ENCODE peak calls at places on chromosomes 6 and 20, in six cellular contexts. A, F, W, B, E and H are unnamed samples.

GRCh38 chr6:27553123-27553904 is 80.4 kb upstream of the ZNF184 start:
- DNase-seq in E (no peak), F (no peak), B (peak), A (no peak), W (peak), H (peak)

GRCh38 chr6:145544031-145544430 is 191.3 kb downstream of the EPM2A start:
- DNase-seq in A (no peak), F (peak), W (peak), E (no peak), B (peak), H (no peak)

GRCh38 chr6:16174368-16175078 is 45.6 kb downstream of the MYLIP start:
- DNase-seq in B (no peak), F (peak), A (no peak), E (no peak), W (no peak), H (no peak)

GRCh38 chr6:35142578-35142977 is 1.4 kb upstream of the TCP11 start:
- DNase-seq in A (no peak), W (peak), E (no peak), F (peak), B (no peak), H (no peak)

GRCh38 chr6:25320459-25320858 is 41.3 kb downstream of the CARMIL1 start:
- DNase-seq in W (no peak), E (peak), F (peak), A (no peak), B (no peak), H (no peak)

GRCh38 chr6:143607959-143608358 is 69.8 kb upstream of the PHACTR2 start:
- DNase-seq in F (no peak), E (no peak), B (no peak), W (no peak), A (no peak), H (peak)

GRCh38 chr20:33862709-33863403 is 51.7 kb downstream of the CHMP4B start:
- DNase-seq in B (peak), W (peak), A (peak), E (peak), F (no peak), H (peak)

GRCh38 chr20:57313230-57313629 is 16.4 kb upstream of the SPO11 start:
- DNase-seq in E (no peak), F (no peak), B (no peak), W (no peak), A (no peak), H (no peak)

GRCh38 chr6:70299456-70299855 is 3.4 kb downstream of the COL9A1 start:
- DNase-seq in E (no peak), A (no peak), W (no peak), F (peak), B (peak), H (no peak)